ENCODE peak calls at places on chromosome 9, in five cellular contexts. One of them, this sample, is unnamed.

GRCh38 chr9:104921067-104921741 is 6.8 kb downstream of the ABCA1 start:
- DNase-seq in heart right ventricle: no peak
- DNase-seq in HCT116: no peak
- DNase-seq in astrocyte of the spinal cord: no peak
- DNase-seq in fibroblast of pulmonary artery: no peak
- DNase-seq in this sample: no peak

GRCh38 chr9:4489919-4490704 is at the start of gene SLC1A1:
- DNase-seq in fibroblast of pulmonary artery: peak; percentile 60
- DNase-seq in heart right ventricle: peak; percentile 49
- DNase-seq in HCT116: peak; percentile 43
- DNase-seq in astrocyte of the spinal cord: peak; percentile 60
- DNase-seq in this sample: peak; percentile 47

GRCh38 chr9:131095666-131096489 is 453 bp upstream of the AIF1L start:
- DNase-seq in heart right ventricle: peak; percentile 36
- DNase-seq in astrocyte of the spinal cord: no peak
- DNase-seq in fibroblast of pulmonary artery: no peak
- DNase-seq in HCT116: peak; percentile 22
- DNase-seq in this sample: no peak

GRCh38 chr9:125987420-125987819 is 240.2 kb downstream of the PBX3 start:
- DNase-seq in HCT116: no peak
- DNase-seq in astrocyte of the spinal cord: no peak
- DNase-seq in heart right ventricle: no peak
- DNase-seq in fibroblast of pulmonary artery: no peak
- DNase-seq in this sample: no peak

GRCh38 chr9:130173462-130173876 is 1.3 kb downstream of the NCS1 start:
- DNase-seq in heart right ventricle: no peak
- DNase-seq in astrocyte of the spinal cord: no peak
- DNase-seq in fibroblast of pulmonary artery: peak; percentile 22
- DNase-seq in HCT116: no peak
- DNase-seq in this sample: peak; percentile 65

GRCh38 chr9:75087279-75087823 is 604 bp downstream of the NMRK1 start:
- DNase-seq in astrocyte of the spinal cord: peak; percentile 63
- DNase-seq in heart right ventricle: peak; percentile 29
- DNase-seq in HCT116: no peak
- DNase-seq in fibroblast of pulmonary artery: peak; percentile 63
- DNase-seq in this sample: peak; percentile 71

GRCh38 chr9:127252405-127253093 is 12.0 kb upstream of the GARNL3 start:
- DNase-seq in astrocyte of the spinal cord: no peak
- DNase-seq in HCT116: no peak
- DNase-seq in fibroblast of pulmonary artery: no peak
- DNase-seq in heart right ventricle: no peak
- DNase-seq in this sample: no peak

GRCh38 chr9:2269778-2270177 is 254.6 kb downstream of the SMARCA2 start:
- DNase-seq in heart right ventricle: no peak
- DNase-seq in fibroblast of pulmonary artery: no peak
- DNase-seq in astrocyte of the spinal cord: no peak
- DNase-seq in HCT116: no peak
- DNase-seq in this sample: no peak

GRCh38 chr9:121277518-121278275 is 9.7 kb downstream of the GSN start:
- DNase-seq in astrocyte of the spinal cord: peak; percentile 61
- DNase-seq in HCT116: no peak
- DNase-seq in fibroblast of pulmonary artery: peak; percentile 35
- DNase-seq in heart right ventricle: no peak
- DNase-seq in this sample: no peak

GRCh38 chr9:113873446-113873845 is 2.7 kb upstream of the ZNF618 start:
- DNase-seq in heart right ventricle: no peak
- DNase-seq in fibroblast of pulmonary artery: no peak
- DNase-seq in HCT116: no peak
- DNase-seq in astrocyte of the spinal cord: no peak
- DNase-seq in this sample: no peak

GRCh38 chr9:124270504-124271335 is 13.0 kb downstream of the NEK6 start:
- DNase-seq in astrocyte of the spinal cord: no peak
- DNase-seq in fibroblast of pulmonary artery: peak; percentile 57
- DNase-seq in HCT116: no peak
- DNase-seq in heart right ventricle: no peak
- DNase-seq in this sample: no peak

GRCh38 chr9:9893837-9894236 is 719.0 kb downstream of the PTPRD start:
- DNase-seq in astrocyte of the spinal cord: peak; percentile 2
- DNase-seq in HCT116: no peak
- DNase-seq in fibroblast of pulmonary artery: peak; percentile 0
- DNase-seq in heart right ventricle: no peak
- DNase-seq in this sample: no peak

GRCh38 chr9:130660326-130660682 is 4.1 kb upstream of the PRDM12 start:
- DNase-seq in fibroblast of pulmonary artery: no peak
- DNase-seq in astrocyte of the spinal cord: no peak
- DNase-seq in heart right ventricle: no peak
- DNase-seq in HCT116: no peak
- DNase-seq in this sample: no peak

GRCh38 chr9:36748322-36748899 is 175.7 kb downstream of the MELK start:
- DNase-seq in fibroblast of pulmonary artery: peak; percentile 71
- DNase-seq in astrocyte of the spinal cord: peak; percentile 46
- DNase-seq in heart right ventricle: peak; percentile 22
- DNase-seq in HCT116: no peak
- DNase-seq in this sample: peak; percentile 26

GRCh38 chr9:126705767-126706697 is 92.3 kb downstream of the LMX1B start:
- DNase-seq in astrocyte of the spinal cord: no peak
- DNase-seq in fibroblast of pulmonary artery: peak; percentile 45
- DNase-seq in HCT116: peak; percentile 40
- DNase-seq in heart right ventricle: peak; percentile 38
- DNase-seq in this sample: no peak

DNA sequence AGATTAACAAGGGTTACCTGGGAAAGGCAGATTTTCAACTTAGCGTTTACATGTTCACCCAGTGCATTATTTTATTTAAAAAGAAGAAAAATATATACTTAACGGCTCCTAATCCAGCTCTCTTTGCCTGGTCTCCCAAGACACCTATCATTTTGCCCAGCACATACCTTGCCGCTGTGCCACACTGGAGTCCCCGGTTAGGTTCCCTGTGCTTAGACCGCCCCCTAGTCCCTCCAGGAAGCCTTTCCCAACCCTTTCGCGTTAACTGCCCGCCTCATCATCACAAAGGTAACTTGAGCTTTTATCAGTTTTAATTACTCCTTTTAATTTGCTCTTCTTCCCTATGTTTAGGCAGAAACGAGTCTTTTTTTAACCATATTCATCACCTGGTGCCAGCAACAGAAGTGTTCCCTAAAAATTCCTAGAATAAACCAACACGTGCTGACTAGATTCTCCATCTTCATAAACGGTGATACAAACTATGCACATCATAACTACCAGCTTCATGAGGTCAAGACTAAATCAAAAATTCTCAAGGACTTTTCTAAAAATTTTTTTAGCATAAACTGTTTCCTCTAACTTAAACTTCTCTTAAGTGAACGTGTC is 19.7 kb downstream of the DNAJA1 start:
- DNase-seq in HCT116: no peak
- DNase-seq in fibroblast of pulmonary artery: peak; percentile 22
- DNase-seq in heart right ventricle: peak; percentile 15
- DNase-seq in astrocyte of the spinal cord: peak; percentile 5
- DNase-seq in this sample: no peak
- TF ChIP-seq CTCF in HCT116: no peak
- TF ChIP-seq CTCF in fibroblast of pulmonary artery: peak; percentile 19
- TF ChIP-seq CTCF in heart right ventricle: no peak
- TF ChIP-seq CTCF in astrocyte of the spinal cord: peak; percentile 52
- TF ChIP-seq CTCF in this sample: peak; percentile 12

GRCh38 chr9:133534346-133535284 is at the start of gene ADAMTSL2:
- DNase-seq in heart right ventricle: peak; percentile 77
- DNase-seq in fibroblast of pulmonary artery: peak; percentile 76
- DNase-seq in HCT116: no peak
- DNase-seq in astrocyte of the spinal cord: peak; percentile 45
- DNase-seq in this sample: peak; percentile 40
- H3K4me3 ChIP-seq in heart right ventricle: peak within 1 kb of the TSS; percentile 60
- H3K4me3 ChIP-seq in fibroblast of pulmonary artery: peak within 1 kb of the TSS; percentile 33
- H3K4me3 ChIP-seq in HCT116: no peak within 1 kb of the TSS
- H3K4me3 ChIP-seq in astrocyte of the spinal cord: no peak within 1 kb of the TSS
- H3K4me3 ChIP-seq in this sample: no peak within 1 kb of the TSS

GRCh38 chr9:93684806-93685553 is 108.6 kb downstream of the PHF2 start:
- DNase-seq in fibroblast of pulmonary artery: peak; percentile 27
- DNase-seq in astrocyte of the spinal cord: no peak
- DNase-seq in heart right ventricle: no peak
- DNase-seq in HCT116: no peak
- DNase-seq in this sample: peak; percentile 15
- TF ChIP-seq CTCF in fibroblast of pulmonary artery: peak; percentile 31
- TF ChIP-seq CTCF in astrocyte of the spinal cord: peak; percentile 22
- TF ChIP-seq CTCF in heart right ventricle: no peak
- TF ChIP-seq CTCF in HCT116: peak; percentile 6
- TF ChIP-seq CTCF in this sample: peak; percentile 14

DNA sequence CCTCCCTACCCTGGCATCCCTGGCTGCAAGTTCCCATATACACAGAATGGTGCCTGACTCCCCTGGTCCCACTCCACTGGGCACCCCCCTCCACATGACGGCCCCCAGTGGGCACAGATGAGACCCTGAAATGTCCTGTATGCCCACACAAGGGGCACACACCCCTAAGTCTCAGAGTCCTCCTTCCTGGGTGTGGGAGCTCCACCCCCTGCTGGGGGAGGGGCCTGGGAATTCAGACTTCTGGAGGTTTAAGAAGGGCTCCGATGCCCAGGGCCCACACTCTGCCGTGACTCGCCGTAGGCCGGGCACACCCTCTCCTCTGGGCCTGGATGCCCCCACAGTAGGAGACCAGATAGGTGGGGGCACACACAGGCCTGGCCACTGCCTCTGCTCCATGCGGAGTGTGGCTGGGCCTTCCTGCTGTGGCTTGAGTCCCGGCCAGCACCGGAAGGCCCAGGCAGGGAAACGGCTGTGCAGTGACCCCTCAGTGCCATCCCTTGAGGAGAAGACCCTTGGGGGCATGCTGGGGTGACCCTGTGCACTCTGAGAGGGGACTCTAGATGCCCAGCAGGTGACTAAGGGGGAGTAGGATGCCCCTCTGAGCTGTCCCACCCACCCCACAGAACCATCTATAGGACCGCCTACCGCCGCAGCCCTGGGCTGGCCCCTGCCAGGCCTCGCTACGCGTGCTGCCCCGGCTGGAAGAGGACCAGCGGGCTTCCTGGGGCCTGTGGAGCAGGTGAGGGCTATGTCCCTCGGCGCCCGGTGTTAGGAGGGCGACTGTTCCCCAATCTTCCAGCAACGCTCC is 6.5 kb downstream of the EGFL7 start:
- DNase-seq in HCT116: no peak
- DNase-seq in astrocyte of the spinal cord: no peak
- DNase-seq in heart right ventricle: no peak
- DNase-seq in fibroblast of pulmonary artery: no peak
- DNase-seq in this sample: peak; percentile 46
- H3K4me3 ChIP-seq in HCT116: no peak overlapping the region
- H3K4me3 ChIP-seq in astrocyte of the spinal cord: no peak overlapping the region
- H3K4me3 ChIP-seq in heart right ventricle: peak overlapping the region; percentile 70
- H3K4me3 ChIP-seq in fibroblast of pulmonary artery: no peak overlapping the region
- H3K4me3 ChIP-seq in this sample: no peak overlapping the region

GRCh38 chr9:91883503-91883902 is 66.5 kb downstream of the ROR2 start:
- DNase-seq in heart right ventricle: no peak
- DNase-seq in fibroblast of pulmonary artery: no peak
- DNase-seq in HCT116: no peak
- DNase-seq in astrocyte of the spinal cord: no peak
- DNase-seq in this sample: no peak

GRCh38 chr9:91880378-91880972 is 69.6 kb downstream of the ROR2 start:
- DNase-seq in astrocyte of the spinal cord: no peak
- DNase-seq in HCT116: no peak
- DNase-seq in fibroblast of pulmonary artery: no peak
- DNase-seq in heart right ventricle: no peak
- DNase-seq in this sample: peak; percentile 13

GRCh38 chr9:91884746-91885687 is 65.0 kb downstream of the ROR2 start:
- DNase-seq in astrocyte of the spinal cord: no peak
- DNase-seq in heart right ventricle: no peak
- DNase-seq in HCT116: no peak
- DNase-seq in fibroblast of pulmonary artery: peak; percentile 80
- DNase-seq in this sample: peak; percentile 17

GRCh38 chr9:91884153-91884552 is 65.9 kb downstream of the ROR2 start:
- DNase-seq in HCT116: no peak
- DNase-seq in fibroblast of pulmonary artery: no peak
- DNase-seq in heart right ventricle: no peak
- DNase-seq in astrocyte of the spinal cord: no peak
- DNase-seq in this sample: no peak

DNA sequence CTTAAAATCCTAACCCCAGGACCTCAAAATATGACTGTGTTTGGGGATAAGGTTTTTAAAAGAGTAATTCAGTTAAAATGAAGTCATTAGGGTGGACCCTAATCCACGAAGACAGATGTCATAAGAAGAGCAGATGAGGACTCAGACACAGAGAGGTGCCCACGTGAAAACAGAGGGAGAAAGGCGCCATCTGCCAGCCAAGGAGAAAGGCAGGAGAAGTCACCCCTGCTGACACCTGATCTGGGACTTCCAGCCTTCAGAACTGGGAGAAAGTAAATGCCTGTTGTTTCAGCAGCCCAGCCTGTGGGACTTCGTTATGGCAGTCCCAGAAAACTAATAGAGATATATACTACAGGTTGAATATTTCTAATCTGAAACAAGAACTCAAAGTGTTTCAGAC is 67.4 kb downstream of the ROR2 start:
- DNase-seq in astrocyte of the spinal cord: no peak
- DNase-seq in fibroblast of pulmonary artery: no peak
- DNase-seq in HCT116: no peak
- DNase-seq in heart right ventricle: no peak
- DNase-seq in this sample: peak; percentile 19
- TF ChIP-seq CTCF in astrocyte of the spinal cord: no peak
- TF ChIP-seq CTCF in fibroblast of pulmonary artery: no peak
- TF ChIP-seq CTCF in HCT116: peak; percentile 24
- TF ChIP-seq CTCF in heart right ventricle: no peak
- TF ChIP-seq CTCF in this sample: no peak

GRCh38 chr9:109319631-109320233 is 1.1 kb downstream of the EPB41L4B start:
- DNase-seq in heart right ventricle: no peak
- DNase-seq in astrocyte of the spinal cord: peak; percentile 4
- DNase-seq in HCT116: no peak
- DNase-seq in fibroblast of pulmonary artery: no peak
- DNase-seq in this sample: no peak

GRCh38 chr9:109320338-109320733 is 523 bp downstream of the EPB41L4B start:
- DNase-seq in HCT116: no peak
- DNase-seq in astrocyte of the spinal cord: no peak
- DNase-seq in heart right ventricle: no peak
- DNase-seq in fibroblast of pulmonary artery: no peak
- DNase-seq in this sample: no peak

GRCh38 chr9:109317979-109318671 is 2.7 kb downstream of the EPB41L4B start:
- DNase-seq in fibroblast of pulmonary artery: no peak
- DNase-seq in astrocyte of the spinal cord: no peak
- DNase-seq in HCT116: no peak
- DNase-seq in heart right ventricle: no peak
- DNase-seq in this sample: no peak

GRCh38 chr9:109317311-109317978 is 3.4 kb downstream of the EPB41L4B start:
- DNase-seq in heart right ventricle: no peak
- DNase-seq in fibroblast of pulmonary artery: no peak
- DNase-seq in HCT116: no peak
- DNase-seq in astrocyte of the spinal cord: no peak
- DNase-seq in this sample: no peak

DNA sequence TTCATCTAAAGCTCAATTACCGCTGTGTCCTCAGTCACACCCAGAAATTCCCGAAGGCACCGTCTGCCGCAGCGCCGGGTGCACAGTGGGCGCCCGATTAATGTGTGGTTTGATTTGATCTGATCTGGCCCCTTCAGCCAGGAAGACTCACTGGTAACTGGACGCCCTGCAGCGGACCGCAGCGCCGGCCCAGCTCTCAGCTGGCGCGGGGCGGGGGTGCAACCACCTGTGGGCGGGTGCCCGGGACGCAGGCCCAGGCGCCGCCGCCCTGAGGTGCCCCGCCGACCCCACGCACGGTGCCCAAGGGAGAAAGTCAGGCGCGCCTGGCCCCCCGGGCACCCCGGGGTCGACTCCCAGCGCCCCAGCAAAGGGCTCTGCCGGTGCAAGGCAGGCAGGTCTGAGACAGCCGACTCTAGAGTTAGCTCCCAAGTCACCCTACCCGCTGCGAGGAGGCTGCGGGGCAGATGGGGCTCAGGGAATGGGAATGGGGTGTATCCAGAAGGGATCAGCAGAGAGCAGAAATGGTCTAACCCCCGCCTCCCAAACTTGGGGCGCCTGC is 1.7 kb downstream of the EPB41L4B start:
- DNase-seq in fibroblast of pulmonary artery: no peak
- DNase-seq in astrocyte of the spinal cord: peak; percentile 6
- DNase-seq in HCT116: no peak
- DNase-seq in heart right ventricle: no peak
- DNase-seq in this sample: no peak
- H3K4me3 ChIP-seq in fibroblast of pulmonary artery: no peak overlapping the region
- H3K4me3 ChIP-seq in astrocyte of the spinal cord: peak overlapping the region; percentile 42
- H3K4me3 ChIP-seq in HCT116: peak overlapping the region; percentile 62
- H3K4me3 ChIP-seq in heart right ventricle: peak overlapping the region; percentile 54
- H3K4me3 ChIP-seq in this sample: no peak overlapping the region

This sample was measured in foreskin fibroblast.